ENCODE peak calls at places on chromosome 15, in seven cellular contexts. X is breast epithelium, D is GM23338, F is upper lobe of right lung, I is body of pancreas, P is transverse colon, L is MM.1S. A is an unnamed sample. For H3K4me1, the result is how much of the 10 kb centered on the place peaks cover.

GRCh38 chr15:69735126-69735525 is 282.5 kb downstream of the RPLP1 start:
- DNase-seq in X (no peak), D (peak), F (no peak), I (peak), P (no peak), L (no peak), A (no peak)

GRCh38 chr15:48560321-48561051 is 85.0 kb downstream of the FBN1 start:
- DNase-seq in X (no peak), D (no peak), F (no peak), I (no peak), P (no peak), L (no peak), A (no peak)

GRCh38 chr15:38283010-38283409 is 30.4 kb downstream of the SPRED1 start:
- DNase-seq in X (no peak), D (no peak), F (no peak), I (no peak), P (no peak), L (no peak), A (no peak)

GRCh38 chr15:75712668-75713337 is at the start of gene CSPG4:
- DNase-seq in X (peak), D (peak), F (no peak), I (no peak), P (peak), L (no peak), A (no peak)

GRCh38 chr15:57747206-57747605 is 40.7 kb downstream of the POLR2M start:
- DNase-seq in X (no peak), D (peak), F (peak), I (no peak), P (peak), L (no peak), A (peak)

GRCh38 chr15:56088389-56088788 is 95.0 kb upstream of the NEDD4 start:
- DNase-seq in X (no peak), D (no peak), F (no peak), I (no peak), P (no peak), L (no peak), A (no peak)

GRCh38 chr15:76339302-76340197 is 3.0 kb downstream of the ISL2 start:
- DNase-seq in X (no peak), D (peak), F (no peak), I (no peak), P (peak), L (no peak), A (no peak)

GRCh38 chr15:64044315-64045105 is 1.8 kb downstream of the DAPK2 start:
- DNase-seq in X (no peak), D (no peak), F (no peak), I (peak), P (no peak), L (no peak), A (peak)

GRCh38 chr15:23566070-23567050 is 886 bp downstream of the MKRN3 start:
- DNase-seq in X (no peak), D (no peak), F (peak), I (no peak), P (no peak), L (no peak), A (no peak)

GRCh38 chr15:64460737-64461576 is 579 bp downstream of the ZNF609 start:
- DNase-seq in X (peak), D (peak), F (no peak), I (peak), P (peak), L (peak), A (peak)

GRCh38 chr15:32717290-32718081 is at the start of gene GREM1:
- DNase-seq in X (no peak), D (peak), F (no peak), I (no peak), P (peak), L (no peak), A (no peak)

GRCh38 chr15:39083213-39083612 is 497.7 kb upstream of the THBS1 start:
- DNase-seq in X (no peak), D (no peak), F (no peak), I (no peak), P (no peak), L (no peak), A (no peak)

GRCh38 chr15:90266485-90266884 is 1.0 kb downstream of the NGRN start:
- DNase-seq in X (no peak), D (no peak), F (peak), I (no peak), P (peak), L (peak), A (peak)

GRCh38 chr15:46857103-46857502 is 860.2 kb upstream of the SEMA6D start:
- DNase-seq in X (no peak), D (no peak), F (no peak), I (no peak), P (no peak), L (peak), A (no peak)
- H3K4me1 ChIP-seq in X (under half), D (under half), F (under half), I (under half), P (under half), L (under half), A (under half)

GRCh38 chr15:40328711-40329240 is 5.3 kb downstream of the INAFM2 start:
- DNase-seq in X (no peak), D (no peak), F (no peak), I (no peak), P (no peak), L (peak), A (no peak)
- H3K4me1 ChIP-seq in X (under half), D (half or more), F (half or more), I (under half), P (under half), L (half or more), A (under half)

GRCh38 chr15:78993931-78994530 is 49.2 kb upstream of the CTSH start:
- DNase-seq in X (no peak), D (no peak), F (peak), I (no peak), P (no peak), L (no peak), A (no peak)
- H3K4me1 ChIP-seq in X (under half), D (under half), F (under half), I (under half), P (under half), L (under half), A (under half)

DNA sequence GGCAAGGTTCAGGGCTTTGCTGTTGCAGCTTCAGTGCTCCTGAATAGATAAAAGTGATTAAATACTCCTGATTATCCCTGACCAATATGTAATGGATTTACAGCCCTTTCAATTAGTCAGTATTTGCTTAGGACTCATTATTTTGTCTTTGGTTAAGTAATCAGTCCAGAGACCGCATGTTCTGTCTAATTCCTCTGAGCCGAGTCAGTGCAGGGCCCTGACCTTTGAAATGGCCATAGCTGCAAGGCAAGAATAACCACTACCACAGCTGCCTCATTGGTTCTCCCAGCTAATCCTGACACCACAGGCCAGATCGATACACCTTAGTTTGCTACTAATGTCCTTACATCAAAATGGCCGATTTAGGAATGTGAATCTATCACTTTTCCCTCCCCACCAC is 65.0 kb downstream of the MEIS2 start:
- DNase-seq in X (no peak), D (no peak), F (no peak), I (no peak), P (no peak), L (no peak), A (peak)
- H3K4me1 ChIP-seq in X (under half), D (under half), F (under half), I (under half), P (under half), L (under half), A (under half)